ENCODE peak calls at places on chromosomes 16 and 17, in ten cellular contexts. One of them, this sample, is unnamed.
A peak's percentile ranks its signal among the peaks of the same experiment; 100 is the strongest.

GRCh38 chr17:77494664-77495435 is 354.1 kb downstream of the SEC14L1 start:
- DNase-seq in fibroblast of pulmonary artery: peak; percentile 79
- DNase-seq in AG10803: peak; percentile 68
- DNase-seq in NCI-H1105 treated with DMSO at 0.1 percent for 48 hours: peak; percentile 17
- DNase-seq in stimulated activated effector memory CD8-positive, alpha-beta T cell treated with anti-CD3 and anti-CD28 coated beads, Interleukin-12 subunit alpha, Interleukin-12 subunit beta, amount 100 ng/mL, for 72 hours: peak; percentile 86
- DNase-seq in NCI-H446 treated with DMSO at 0.1 percent for 48 hours: peak; percentile 42
- DNase-seq in CD8-positive, alpha-beta memory T cell: peak; percentile 68
- DNase-seq in stimulated activated CD4-positive, alpha-beta T cell treated with anti-CD3 and anti-CD28 coated beads, Interleukin-1b, Interleukin-23, amount 100 ng/mL, for 24 hours: peak; percentile 55
- DNase-seq in NCI-H774: peak; percentile 49
- DNase-seq in IMR-90: peak; percentile 68
- DNase-seq in this sample: peak; percentile 54

GRCh38 chr16:11240636-11241473 is 15.1 kb downstream of the SOCS1 start:
- DNase-seq in fibroblast of pulmonary artery: no peak
- DNase-seq in NCI-H446 treated with DMSO at 0.1 percent for 48 hours: no peak
- DNase-seq in IMR-90: no peak
- DNase-seq in CD8-positive, alpha-beta memory T cell: no peak
- DNase-seq in NCI-H1105 treated with DMSO at 0.1 percent for 48 hours: no peak
- DNase-seq in stimulated activated CD4-positive, alpha-beta T cell treated with anti-CD3 and anti-CD28 coated beads, Interleukin-1b, Interleukin-23, amount 100 ng/mL, for 24 hours: no peak
- DNase-seq in NCI-H774: no peak
- DNase-seq in AG10803: no peak
- DNase-seq in stimulated activated effector memory CD8-positive, alpha-beta T cell treated with anti-CD3 and anti-CD28 coated beads, Interleukin-12 subunit alpha, Interleukin-12 subunit beta, amount 100 ng/mL, for 72 hours: no peak
- DNase-seq in this sample: peak; percentile 39

GRCh38 chr16:49693445-49693844 is 162.5 kb downstream of the ZNF423 start:
- DNase-seq in IMR-90: no peak
- DNase-seq in CD8-positive, alpha-beta memory T cell: no peak
- DNase-seq in NCI-H1105 treated with DMSO at 0.1 percent for 48 hours: no peak
- DNase-seq in AG10803: no peak
- DNase-seq in fibroblast of pulmonary artery: no peak
- DNase-seq in stimulated activated effector memory CD8-positive, alpha-beta T cell treated with anti-CD3 and anti-CD28 coated beads, Interleukin-12 subunit alpha, Interleukin-12 subunit beta, amount 100 ng/mL, for 72 hours: no peak
- DNase-seq in stimulated activated CD4-positive, alpha-beta T cell treated with anti-CD3 and anti-CD28 coated beads, Interleukin-1b, Interleukin-23, amount 100 ng/mL, for 24 hours: no peak
- DNase-seq in NCI-H774: no peak
- DNase-seq in NCI-H446 treated with DMSO at 0.1 percent for 48 hours: no peak
- DNase-seq in this sample: peak; percentile 3

GRCh38 chr17:64216385-64217248 is 46.4 kb downstream of the TEX2 start:
- DNase-seq in CD8-positive, alpha-beta memory T cell: no peak
- DNase-seq in IMR-90: peak; percentile 32
- DNase-seq in stimulated activated effector memory CD8-positive, alpha-beta T cell treated with anti-CD3 and anti-CD28 coated beads, Interleukin-12 subunit alpha, Interleukin-12 subunit beta, amount 100 ng/mL, for 72 hours: no peak
- DNase-seq in AG10803: no peak
- DNase-seq in NCI-H446 treated with DMSO at 0.1 percent for 48 hours: no peak
- DNase-seq in NCI-H774: no peak
- DNase-seq in NCI-H1105 treated with DMSO at 0.1 percent for 48 hours: no peak
- DNase-seq in stimulated activated CD4-positive, alpha-beta T cell treated with anti-CD3 and anti-CD28 coated beads, Interleukin-1b, Interleukin-23, amount 100 ng/mL, for 24 hours: no peak
- DNase-seq in fibroblast of pulmonary artery: peak; percentile 62
- DNase-seq in this sample: peak; percentile 66

GRCh38 chr17:57601328-57601727 is 143.8 kb downstream of the CCDC182 start:
- DNase-seq in stimulated activated CD4-positive, alpha-beta T cell treated with anti-CD3 and anti-CD28 coated beads, Interleukin-1b, Interleukin-23, amount 100 ng/mL, for 24 hours: no peak
- DNase-seq in stimulated activated effector memory CD8-positive, alpha-beta T cell treated with anti-CD3 and anti-CD28 coated beads, Interleukin-12 subunit alpha, Interleukin-12 subunit beta, amount 100 ng/mL, for 72 hours: peak; percentile 64
- DNase-seq in fibroblast of pulmonary artery: no peak
- DNase-seq in NCI-H446 treated with DMSO at 0.1 percent for 48 hours: no peak
- DNase-seq in AG10803: no peak
- DNase-seq in NCI-H1105 treated with DMSO at 0.1 percent for 48 hours: no peak
- DNase-seq in CD8-positive, alpha-beta memory T cell: no peak
- DNase-seq in NCI-H774: no peak
- DNase-seq in IMR-90: no peak
- DNase-seq in this sample: no peak

GRCh38 chr16:83441523-83441922 is 366.3 kb upstream of the HSBP1 start:
- DNase-seq in stimulated activated CD4-positive, alpha-beta T cell treated with anti-CD3 and anti-CD28 coated beads, Interleukin-1b, Interleukin-23, amount 100 ng/mL, for 24 hours: no peak
- DNase-seq in NCI-H774: no peak
- DNase-seq in AG10803: peak; percentile 15
- DNase-seq in fibroblast of pulmonary artery: no peak
- DNase-seq in CD8-positive, alpha-beta memory T cell: no peak
- DNase-seq in stimulated activated effector memory CD8-positive, alpha-beta T cell treated with anti-CD3 and anti-CD28 coated beads, Interleukin-12 subunit alpha, Interleukin-12 subunit beta, amount 100 ng/mL, for 72 hours: no peak
- DNase-seq in NCI-H1105 treated with DMSO at 0.1 percent for 48 hours: no peak
- DNase-seq in IMR-90: peak; percentile 10
- DNase-seq in NCI-H446 treated with DMSO at 0.1 percent for 48 hours: no peak
- DNase-seq in this sample: peak; percentile 5

GRCh38 chr17:10051112-10051511 is 146.0 kb upstream of the RCVRN start:
- DNase-seq in stimulated activated effector memory CD8-positive, alpha-beta T cell treated with anti-CD3 and anti-CD28 coated beads, Interleukin-12 subunit alpha, Interleukin-12 subunit beta, amount 100 ng/mL, for 72 hours: no peak
- DNase-seq in IMR-90: peak; percentile 67
- DNase-seq in fibroblast of pulmonary artery: no peak
- DNase-seq in NCI-H446 treated with DMSO at 0.1 percent for 48 hours: no peak
- DNase-seq in AG10803: peak; percentile 52
- DNase-seq in NCI-H774: no peak
- DNase-seq in CD8-positive, alpha-beta memory T cell: no peak
- DNase-seq in stimulated activated CD4-positive, alpha-beta T cell treated with anti-CD3 and anti-CD28 coated beads, Interleukin-1b, Interleukin-23, amount 100 ng/mL, for 24 hours: no peak
- DNase-seq in NCI-H1105 treated with DMSO at 0.1 percent for 48 hours: no peak
- DNase-seq in this sample: no peak

GRCh38 chr17:3761918-3762380 is 38.2 kb downstream of the HASPIN start:
- DNase-seq in stimulated activated effector memory CD8-positive, alpha-beta T cell treated with anti-CD3 and anti-CD28 coated beads, Interleukin-12 subunit alpha, Interleukin-12 subunit beta, amount 100 ng/mL, for 72 hours: no peak
- DNase-seq in AG10803: no peak
- DNase-seq in NCI-H446 treated with DMSO at 0.1 percent for 48 hours: no peak
- DNase-seq in NCI-H774: no peak
- DNase-seq in stimulated activated CD4-positive, alpha-beta T cell treated with anti-CD3 and anti-CD28 coated beads, Interleukin-1b, Interleukin-23, amount 100 ng/mL, for 24 hours: no peak
- DNase-seq in IMR-90: no peak
- DNase-seq in NCI-H1105 treated with DMSO at 0.1 percent for 48 hours: no peak
- DNase-seq in fibroblast of pulmonary artery: no peak
- DNase-seq in CD8-positive, alpha-beta memory T cell: no peak
- DNase-seq in this sample: no peak

GRCh38 chr17:29709861-29710849 is 87.4 kb upstream of the CORO6 start:
- DNase-seq in CD8-positive, alpha-beta memory T cell: no peak
- DNase-seq in AG10803: peak; percentile 68
- DNase-seq in NCI-H446 treated with DMSO at 0.1 percent for 48 hours: no peak
- DNase-seq in fibroblast of pulmonary artery: peak; percentile 52
- DNase-seq in stimulated activated CD4-positive, alpha-beta T cell treated with anti-CD3 and anti-CD28 coated beads, Interleukin-1b, Interleukin-23, amount 100 ng/mL, for 24 hours: no peak
- DNase-seq in stimulated activated effector memory CD8-positive, alpha-beta T cell treated with anti-CD3 and anti-CD28 coated beads, Interleukin-12 subunit alpha, Interleukin-12 subunit beta, amount 100 ng/mL, for 72 hours: no peak
- DNase-seq in NCI-H774: no peak
- DNase-seq in NCI-H1105 treated with DMSO at 0.1 percent for 48 hours: no peak
- DNase-seq in IMR-90: peak; percentile 52
- DNase-seq in this sample: no peak

GRCh38 chr17:76053230-76054111 is 18.8 kb downstream of the SRP68 start:
- DNase-seq in NCI-H1105 treated with DMSO at 0.1 percent for 48 hours: no peak
- DNase-seq in stimulated activated effector memory CD8-positive, alpha-beta T cell treated with anti-CD3 and anti-CD28 coated beads, Interleukin-12 subunit alpha, Interleukin-12 subunit beta, amount 100 ng/mL, for 72 hours: no peak
- DNase-seq in NCI-H774: no peak
- DNase-seq in IMR-90: peak; percentile 86
- DNase-seq in fibroblast of pulmonary artery: peak; percentile 75
- DNase-seq in stimulated activated CD4-positive, alpha-beta T cell treated with anti-CD3 and anti-CD28 coated beads, Interleukin-1b, Interleukin-23, amount 100 ng/mL, for 24 hours: no peak
- DNase-seq in AG10803: no peak
- DNase-seq in NCI-H446 treated with DMSO at 0.1 percent for 48 hours: no peak
- DNase-seq in CD8-positive, alpha-beta memory T cell: no peak
- DNase-seq in this sample: no peak

GRCh38 chr16:23160574-23160973 is 11.3 kb upstream of the USP31 start:
- DNase-seq in NCI-H1105 treated with DMSO at 0.1 percent for 48 hours: no peak
- DNase-seq in AG10803: no peak
- DNase-seq in IMR-90: no peak
- DNase-seq in stimulated activated effector memory CD8-positive, alpha-beta T cell treated with anti-CD3 and anti-CD28 coated beads, Interleukin-12 subunit alpha, Interleukin-12 subunit beta, amount 100 ng/mL, for 72 hours: no peak
- DNase-seq in stimulated activated CD4-positive, alpha-beta T cell treated with anti-CD3 and anti-CD28 coated beads, Interleukin-1b, Interleukin-23, amount 100 ng/mL, for 24 hours: no peak
- DNase-seq in fibroblast of pulmonary artery: no peak
- DNase-seq in CD8-positive, alpha-beta memory T cell: no peak
- DNase-seq in NCI-H774: no peak
- DNase-seq in NCI-H446 treated with DMSO at 0.1 percent for 48 hours: no peak
- DNase-seq in this sample: no peak

GRCh38 chr17:45653616-45654015 is 130.5 kb upstream of the CRHR1 start:
- DNase-seq in CD8-positive, alpha-beta memory T cell: no peak
- DNase-seq in AG10803: no peak
- DNase-seq in stimulated activated effector memory CD8-positive, alpha-beta T cell treated with anti-CD3 and anti-CD28 coated beads, Interleukin-12 subunit alpha, Interleukin-12 subunit beta, amount 100 ng/mL, for 72 hours: no peak
- DNase-seq in NCI-H446 treated with DMSO at 0.1 percent for 48 hours: no peak
- DNase-seq in stimulated activated CD4-positive, alpha-beta T cell treated with anti-CD3 and anti-CD28 coated beads, Interleukin-1b, Interleukin-23, amount 100 ng/mL, for 24 hours: no peak
- DNase-seq in IMR-90: no peak
- DNase-seq in NCI-H1105 treated with DMSO at 0.1 percent for 48 hours: no peak
- DNase-seq in NCI-H774: no peak
- DNase-seq in fibroblast of pulmonary artery: no peak
- DNase-seq in this sample: no peak

GRCh38 chr17:17455173-17455572 is 21.6 kb upstream of the MED9 start:
- DNase-seq in stimulated activated effector memory CD8-positive, alpha-beta T cell treated with anti-CD3 and anti-CD28 coated beads, Interleukin-12 subunit alpha, Interleukin-12 subunit beta, amount 100 ng/mL, for 72 hours: no peak
- DNase-seq in stimulated activated CD4-positive, alpha-beta T cell treated with anti-CD3 and anti-CD28 coated beads, Interleukin-1b, Interleukin-23, amount 100 ng/mL, for 24 hours: no peak
- DNase-seq in fibroblast of pulmonary artery: no peak
- DNase-seq in AG10803: no peak
- DNase-seq in NCI-H774: peak; percentile 44
- DNase-seq in IMR-90: no peak
- DNase-seq in NCI-H1105 treated with DMSO at 0.1 percent for 48 hours: no peak
- DNase-seq in NCI-H446 treated with DMSO at 0.1 percent for 48 hours: no peak
- DNase-seq in CD8-positive, alpha-beta memory T cell: no peak
- DNase-seq in this sample: no peak

GRCh38 chr16:72199938-72200337 is 28.0 kb upstream of the PMFBP1 start:
- DNase-seq in NCI-H1105 treated with DMSO at 0.1 percent for 48 hours: no peak
- DNase-seq in stimulated activated effector memory CD8-positive, alpha-beta T cell treated with anti-CD3 and anti-CD28 coated beads, Interleukin-12 subunit alpha, Interleukin-12 subunit beta, amount 100 ng/mL, for 72 hours: no peak
- DNase-seq in fibroblast of pulmonary artery: no peak
- DNase-seq in NCI-H446 treated with DMSO at 0.1 percent for 48 hours: no peak
- DNase-seq in stimulated activated CD4-positive, alpha-beta T cell treated with anti-CD3 and anti-CD28 coated beads, Interleukin-1b, Interleukin-23, amount 100 ng/mL, for 24 hours: no peak
- DNase-seq in AG10803: no peak
- DNase-seq in IMR-90: no peak
- DNase-seq in CD8-positive, alpha-beta memory T cell: no peak
- DNase-seq in NCI-H774: no peak
- DNase-seq in this sample: no peak

GRCh38 chr17:81526662-81527571 is 1.3 kb upstream of the FSCN2 start:
- DNase-seq in NCI-H446 treated with DMSO at 0.1 percent for 48 hours: no peak
- DNase-seq in IMR-90: no peak
- DNase-seq in CD8-positive, alpha-beta memory T cell: no peak
- DNase-seq in NCI-H1105 treated with DMSO at 0.1 percent for 48 hours: no peak
- DNase-seq in NCI-H774: no peak
- DNase-seq in stimulated activated effector memory CD8-positive, alpha-beta T cell treated with anti-CD3 and anti-CD28 coated beads, Interleukin-12 subunit alpha, Interleukin-12 subunit beta, amount 100 ng/mL, for 72 hours: no peak
- DNase-seq in fibroblast of pulmonary artery: no peak
- DNase-seq in AG10803: no peak
- DNase-seq in stimulated activated CD4-positive, alpha-beta T cell treated with anti-CD3 and anti-CD28 coated beads, Interleukin-1b, Interleukin-23, amount 100 ng/mL, for 24 hours: no peak
- DNase-seq in this sample: no peak

GRCh38 chr16:31453255-31454204 is 5.8 kb upstream of the ARMC5 start:
- DNase-seq in CD8-positive, alpha-beta memory T cell: no peak
- DNase-seq in AG10803: peak; percentile 65
- DNase-seq in NCI-H1105 treated with DMSO at 0.1 percent for 48 hours: no peak
- DNase-seq in stimulated activated effector memory CD8-positive, alpha-beta T cell treated with anti-CD3 and anti-CD28 coated beads, Interleukin-12 subunit alpha, Interleukin-12 subunit beta, amount 100 ng/mL, for 72 hours: no peak
- DNase-seq in NCI-H774: no peak
- DNase-seq in IMR-90: peak; percentile 36
- DNase-seq in fibroblast of pulmonary artery: peak; percentile 65
- DNase-seq in NCI-H446 treated with DMSO at 0.1 percent for 48 hours: no peak
- DNase-seq in stimulated activated CD4-positive, alpha-beta T cell treated with anti-CD3 and anti-CD28 coated beads, Interleukin-1b, Interleukin-23, amount 100 ng/mL, for 24 hours: no peak
- DNase-seq in this sample: no peak

GRCh38 chr16:29900102-29900887 is at the start of gene ASPHD1:
- DNase-seq in NCI-H1105 treated with DMSO at 0.1 percent for 48 hours: peak; percentile 46
- DNase-seq in IMR-90: peak; percentile 86
- DNase-seq in fibroblast of pulmonary artery: peak; percentile 89
- DNase-seq in stimulated activated CD4-positive, alpha-beta T cell treated with anti-CD3 and anti-CD28 coated beads, Interleukin-1b, Interleukin-23, amount 100 ng/mL, for 24 hours: peak; percentile 57
- DNase-seq in NCI-H446 treated with DMSO at 0.1 percent for 48 hours: peak; percentile 77
- DNase-seq in CD8-positive, alpha-beta memory T cell: peak; percentile 69
- DNase-seq in NCI-H774: peak; percentile 70
- DNase-seq in AG10803: peak; percentile 76
- DNase-seq in stimulated activated effector memory CD8-positive, alpha-beta T cell treated with anti-CD3 and anti-CD28 coated beads, Interleukin-12 subunit alpha, Interleukin-12 subunit beta, amount 100 ng/mL, for 72 hours: no peak
- DNase-seq in this sample: peak; percentile 86

GRCh38 chr16:4217246-4218131 is 24.4 kb downstream of the SRL start:
- DNase-seq in NCI-H774: no peak
- DNase-seq in stimulated activated CD4-positive, alpha-beta T cell treated with anti-CD3 and anti-CD28 coated beads, Interleukin-1b, Interleukin-23, amount 100 ng/mL, for 24 hours: no peak
- DNase-seq in AG10803: no peak
- DNase-seq in CD8-positive, alpha-beta memory T cell: no peak
- DNase-seq in fibroblast of pulmonary artery: peak; percentile 21
- DNase-seq in NCI-H446 treated with DMSO at 0.1 percent for 48 hours: peak; percentile 65
- DNase-seq in IMR-90: peak; percentile 27
- DNase-seq in stimulated activated effector memory CD8-positive, alpha-beta T cell treated with anti-CD3 and anti-CD28 coated beads, Interleukin-12 subunit alpha, Interleukin-12 subunit beta, amount 100 ng/mL, for 72 hours: no peak
- DNase-seq in NCI-H1105 treated with DMSO at 0.1 percent for 48 hours: no peak
- DNase-seq in this sample: peak; percentile 91

GRCh38 chr17:30380106-30380420 is 1.3 kb downstream of the CPD start:
- DNase-seq in stimulated activated effector memory CD8-positive, alpha-beta T cell treated with anti-CD3 and anti-CD28 coated beads, Interleukin-12 subunit alpha, Interleukin-12 subunit beta, amount 100 ng/mL, for 72 hours: no peak
- DNase-seq in fibroblast of pulmonary artery: peak; percentile 32
- DNase-seq in NCI-H774: no peak
- DNase-seq in stimulated activated CD4-positive, alpha-beta T cell treated with anti-CD3 and anti-CD28 coated beads, Interleukin-1b, Interleukin-23, amount 100 ng/mL, for 24 hours: no peak
- DNase-seq in NCI-H1105 treated with DMSO at 0.1 percent for 48 hours: no peak
- DNase-seq in AG10803: no peak
- DNase-seq in IMR-90: peak; percentile 43
- DNase-seq in CD8-positive, alpha-beta memory T cell: no peak
- DNase-seq in NCI-H446 treated with DMSO at 0.1 percent for 48 hours: no peak
- DNase-seq in this sample: peak; percentile 52

GRCh38 chr16:11650641-11651591 is 17.3 kb upstream of the SNN start:
- DNase-seq in stimulated activated effector memory CD8-positive, alpha-beta T cell treated with anti-CD3 and anti-CD28 coated beads, Interleukin-12 subunit alpha, Interleukin-12 subunit beta, amount 100 ng/mL, for 72 hours: no peak
- DNase-seq in NCI-H774: no peak
- DNase-seq in NCI-H1105 treated with DMSO at 0.1 percent for 48 hours: no peak
- DNase-seq in stimulated activated CD4-positive, alpha-beta T cell treated with anti-CD3 and anti-CD28 coated beads, Interleukin-1b, Interleukin-23, amount 100 ng/mL, for 24 hours: no peak
- DNase-seq in NCI-H446 treated with DMSO at 0.1 percent for 48 hours: no peak
- DNase-seq in IMR-90: no peak
- DNase-seq in fibroblast of pulmonary artery: no peak
- DNase-seq in CD8-positive, alpha-beta memory T cell: no peak
- DNase-seq in AG10803: no peak
- DNase-seq in this sample: peak; percentile 21

GRCh38 chr17:63543822-63544420 is 6.4 kb upstream of the DCAF7 start:
- DNase-seq in NCI-H774: no peak
- DNase-seq in stimulated activated CD4-positive, alpha-beta T cell treated with anti-CD3 and anti-CD28 coated beads, Interleukin-1b, Interleukin-23, amount 100 ng/mL, for 24 hours: no peak
- DNase-seq in AG10803: no peak
- DNase-seq in IMR-90: no peak
- DNase-seq in stimulated activated effector memory CD8-positive, alpha-beta T cell treated with anti-CD3 and anti-CD28 coated beads, Interleukin-12 subunit alpha, Interleukin-12 subunit beta, amount 100 ng/mL, for 72 hours: no peak
- DNase-seq in fibroblast of pulmonary artery: no peak
- DNase-seq in CD8-positive, alpha-beta memory T cell: no peak
- DNase-seq in NCI-H446 treated with DMSO at 0.1 percent for 48 hours: no peak
- DNase-seq in NCI-H1105 treated with DMSO at 0.1 percent for 48 hours: no peak
- DNase-seq in this sample: no peak

GRCh38 chr17:42000399-42001076 is 16.7 kb downstream of the DNAJC7 start:
- DNase-seq in fibroblast of pulmonary artery: no peak
- DNase-seq in CD8-positive, alpha-beta memory T cell: no peak
- DNase-seq in NCI-H446 treated with DMSO at 0.1 percent for 48 hours: no peak
- DNase-seq in stimulated activated effector memory CD8-positive, alpha-beta T cell treated with anti-CD3 and anti-CD28 coated beads, Interleukin-12 subunit alpha, Interleukin-12 subunit beta, amount 100 ng/mL, for 72 hours: no peak
- DNase-seq in NCI-H1105 treated with DMSO at 0.1 percent for 48 hours: no peak
- DNase-seq in stimulated activated CD4-positive, alpha-beta T cell treated with anti-CD3 and anti-CD28 coated beads, Interleukin-1b, Interleukin-23, amount 100 ng/mL, for 24 hours: no peak
- DNase-seq in AG10803: no peak
- DNase-seq in IMR-90: no peak
- DNase-seq in NCI-H774: no peak
- DNase-seq in this sample: no peak

GRCh38 chr17:74816883-74817620 is 40.9 kb upstream of the NAT9 start:
- DNase-seq in stimulated activated effector memory CD8-positive, alpha-beta T cell treated with anti-CD3 and anti-CD28 coated beads, Interleukin-12 subunit alpha, Interleukin-12 subunit beta, amount 100 ng/mL, for 72 hours: no peak
- DNase-seq in AG10803: no peak
- DNase-seq in NCI-H774: no peak
- DNase-seq in NCI-H1105 treated with DMSO at 0.1 percent for 48 hours: no peak
- DNase-seq in IMR-90: no peak
- DNase-seq in stimulated activated CD4-positive, alpha-beta T cell treated with anti-CD3 and anti-CD28 coated beads, Interleukin-1b, Interleukin-23, amount 100 ng/mL, for 24 hours: no peak
- DNase-seq in fibroblast of pulmonary artery: no peak
- DNase-seq in CD8-positive, alpha-beta memory T cell: no peak
- DNase-seq in NCI-H446 treated with DMSO at 0.1 percent for 48 hours: no peak
- DNase-seq in this sample: no peak

GRCh38 chr17:76953066-76953465 is 84.9 kb downstream of the MGAT5B start:
- DNase-seq in AG10803: no peak
- DNase-seq in IMR-90: no peak
- DNase-seq in NCI-H1105 treated with DMSO at 0.1 percent for 48 hours: no peak
- DNase-seq in CD8-positive, alpha-beta memory T cell: no peak
- DNase-seq in stimulated activated CD4-positive, alpha-beta T cell treated with anti-CD3 and anti-CD28 coated beads, Interleukin-1b, Interleukin-23, amount 100 ng/mL, for 24 hours: no peak
- DNase-seq in NCI-H446 treated with DMSO at 0.1 percent for 48 hours: no peak
- DNase-seq in NCI-H774: no peak
- DNase-seq in fibroblast of pulmonary artery: no peak
- DNase-seq in stimulated activated effector memory CD8-positive, alpha-beta T cell treated with anti-CD3 and anti-CD28 coated beads, Interleukin-12 subunit alpha, Interleukin-12 subunit beta, amount 100 ng/mL, for 72 hours: no peak
- DNase-seq in this sample: no peak

GRCh38 chr17:82800885-82801284 is 38.9 kb downstream of the ZNF750 start:
- DNase-seq in CD8-positive, alpha-beta memory T cell: no peak
- DNase-seq in IMR-90: no peak
- DNase-seq in fibroblast of pulmonary artery: no peak
- DNase-seq in NCI-H1105 treated with DMSO at 0.1 percent for 48 hours: no peak
- DNase-seq in AG10803: no peak
- DNase-seq in NCI-H774: no peak
- DNase-seq in NCI-H446 treated with DMSO at 0.1 percent for 48 hours: no peak
- DNase-seq in stimulated activated CD4-positive, alpha-beta T cell treated with anti-CD3 and anti-CD28 coated beads, Interleukin-1b, Interleukin-23, amount 100 ng/mL, for 24 hours: no peak
- DNase-seq in stimulated activated effector memory CD8-positive, alpha-beta T cell treated with anti-CD3 and anti-CD28 coated beads, Interleukin-12 subunit alpha, Interleukin-12 subunit beta, amount 100 ng/mL, for 72 hours: no peak
- DNase-seq in this sample: no peak

GRCh38 chr16:10964891-10965326 is 20.5 kb downstream of the CLEC16A start:
- DNase-seq in AG10803: no peak
- DNase-seq in stimulated activated effector memory CD8-positive, alpha-beta T cell treated with anti-CD3 and anti-CD28 coated beads, Interleukin-12 subunit alpha, Interleukin-12 subunit beta, amount 100 ng/mL, for 72 hours: peak; percentile 72
- DNase-seq in NCI-H1105 treated with DMSO at 0.1 percent for 48 hours: no peak
- DNase-seq in stimulated activated CD4-positive, alpha-beta T cell treated with anti-CD3 and anti-CD28 coated beads, Interleukin-1b, Interleukin-23, amount 100 ng/mL, for 24 hours: no peak
- DNase-seq in CD8-positive, alpha-beta memory T cell: peak; percentile 14
- DNase-seq in NCI-H774: no peak
- DNase-seq in fibroblast of pulmonary artery: no peak
- DNase-seq in NCI-H446 treated with DMSO at 0.1 percent for 48 hours: no peak
- DNase-seq in IMR-90: no peak
- DNase-seq in this sample: no peak

GRCh38 chr17:3888343-3889171 is 4.3 kb downstream of the CAMKK1 start:
- DNase-seq in stimulated activated effector memory CD8-positive, alpha-beta T cell treated with anti-CD3 and anti-CD28 coated beads, Interleukin-12 subunit alpha, Interleukin-12 subunit beta, amount 100 ng/mL, for 72 hours: no peak
- DNase-seq in NCI-H774: peak; percentile 11
- DNase-seq in IMR-90: peak; percentile 94
- DNase-seq in NCI-H446 treated with DMSO at 0.1 percent for 48 hours: peak; percentile 84
- DNase-seq in CD8-positive, alpha-beta memory T cell: no peak
- DNase-seq in AG10803: peak; percentile 94
- DNase-seq in fibroblast of pulmonary artery: peak; percentile 96
- DNase-seq in NCI-H1105 treated with DMSO at 0.1 percent for 48 hours: no peak
- DNase-seq in stimulated activated CD4-positive, alpha-beta T cell treated with anti-CD3 and anti-CD28 coated beads, Interleukin-1b, Interleukin-23, amount 100 ng/mL, for 24 hours: no peak
- DNase-seq in this sample: peak; percentile 90

GRCh38 chr17:50904522-50905459 is 38.6 kb upstream of the TOB1 start:
- DNase-seq in AG10803: peak; percentile 25
- DNase-seq in stimulated activated CD4-positive, alpha-beta T cell treated with anti-CD3 and anti-CD28 coated beads, Interleukin-1b, Interleukin-23, amount 100 ng/mL, for 24 hours: no peak
- DNase-seq in NCI-H446 treated with DMSO at 0.1 percent for 48 hours: peak; percentile 95
- DNase-seq in NCI-H1105 treated with DMSO at 0.1 percent for 48 hours: peak; percentile 95
- DNase-seq in NCI-H774: no peak
- DNase-seq in stimulated activated effector memory CD8-positive, alpha-beta T cell treated with anti-CD3 and anti-CD28 coated beads, Interleukin-12 subunit alpha, Interleukin-12 subunit beta, amount 100 ng/mL, for 72 hours: no peak
- DNase-seq in CD8-positive, alpha-beta memory T cell: no peak
- DNase-seq in fibroblast of pulmonary artery: no peak
- DNase-seq in IMR-90: no peak
- DNase-seq in this sample: peak; percentile 97